ENCODE peak calls at places on chromosomes 4 and X, in six cellular contexts. O is right cardiac atrium, W is KBM-7, K is ELR, C is heart left ventricle, D is T-helper 2 cell. M is an unnamed sample.

GRCh38 chrX:71533514-71533849 is 578 bp downstream of the OGT start:
- DNase-seq in C (no peak), W (no peak), O (no peak), D (no peak), K (peak; percentile 18), M (no peak)

GRCh38 chrX:94123062-94123461 is 449.1 kb downstream of the FAM133A start:
- DNase-seq in D (no peak), C (no peak), W (no peak), K (no peak), O (no peak), M (no peak)

GRCh38 chr4:126223784-126224407 is 909.1 kb downstream of the FAT4 start:
- DNase-seq in D (no peak), K (peak; percentile 39), C (no peak), W (peak; percentile 25), O (no peak), M (no peak)

GRCh38 chr4:182842991-182843390 is 74.2 kb downstream of the DCTD start:
- DNase-seq in K (no peak), D (no peak), C (no peak), W (no peak), O (no peak), M (no peak)

GRCh38 chr4:115154826-115155225 is 41.4 kb upstream of the NDST4 start:
- DNase-seq in W (no peak), K (no peak), D (no peak), C (no peak), O (no peak), M (no peak)

GRCh38 chrX:57821703-57822375 is 88.4 kb downstream of the ZXDA start:
- DNase-seq in C (no peak), D (no peak), W (peak; percentile 73), O (peak; percentile 28), K (peak; percentile 54), M (no peak)

GRCh38 chr4:186772936-186773335 is 49.3 kb upstream of the FAT1 start:
- DNase-seq in C (no peak), W (no peak), O (no peak), K (no peak), D (no peak), M (no peak)

GRCh38 chrX:119757979-119758681 is at the start of gene SOWAHD:
- DNase-seq in K (peak; percentile 37), D (peak; percentile 14), O (peak; percentile 81), C (no peak), W (peak; percentile 61), M (peak; percentile 69)

GRCh38 chr4:43564601-43565000 is 672.1 kb downstream of the GRXCR1 start:
- DNase-seq in D (no peak), C (no peak), O (no peak), K (no peak), W (peak; percentile 20), M (no peak)

GRCh38 chrX:105267167-105267566 is 46.7 kb upstream of the TEX13A start:
- DNase-seq in W (no peak), C (no peak), K (no peak), D (no peak), O (no peak), M (no peak)

GRCh38 chr4:78166582-78166981 is 109.5 kb downstream of the FRAS1 start:
- DNase-seq in D (no peak), W (peak; percentile 10), O (no peak), C (no peak), K (no peak), M (no peak)

GRCh38 chrX:15664487-15665444 is at the start of gene CLTRN:
- DNase-seq in W (no peak), D (no peak), O (no peak), C (no peak), K (peak; percentile 16), M (no peak)

GRCh38 chr4:67332627-67333026 is 212.7 kb downstream of the CENPC start:
- DNase-seq in O (no peak), W (peak; percentile 21), K (peak; percentile 48), D (no peak), C (no peak), M (no peak)

GRCh38 chr4:186227221-186227620 is at the start of gene KLKB1:
- DNase-seq in O (no peak), W (no peak), K (no peak), C (no peak), D (no peak), M (no peak)

GRCh38 chr4:123867910-123868587 is 471.5 kb downstream of the SPRY1 start:
- DNase-seq in D (no peak), C (no peak), W (no peak), O (no peak), K (no peak), M (no peak)

GRCh38 chrX:136041254-136041812 is 56.1 kb downstream of the SLC9A6 start:
- DNase-seq in C (no peak), D (no peak), O (no peak), K (no peak), W (no peak), M (no peak)

GRCh38 chrX:13085533-13085932 is 41.1 kb upstream of the FAM9C start:
- DNase-seq in W (peak; percentile 79), K (no peak), D (no peak), O (no peak), C (no peak), M (no peak)

GRCh38 chr4:77742054-77742453 is 77.1 kb downstream of the CNOT6L start:
- DNase-seq in W (no peak), K (no peak), C (no peak), O (no peak), D (no peak), M (no peak)

M was measured in aorta.